ENCODE peak calls at places on chromosomes 1 and 21, in five cellular contexts. T, A, H, G and Z are unnamed samples.

GRCh38 chr21:32519945-32520884 is 65.1 kb downstream of the TCP10L start:
- DNase-seq in T (no peak), A (no peak), H (no peak), G (no peak), Z (no peak)

GRCh38 chr1:43809097-43809673 is 101.8 kb downstream of the ST3GAL3 start:
- DNase-seq in T (no peak), A (no peak), H (no peak), G (no peak), Z (no peak)

GRCh38 chr1:230270185-230270939 is 155.8 kb downstream of the PGBD5 start:
- DNase-seq in T (no peak), A (no peak), H (no peak), G (no peak), Z (no peak)

GRCh38 chr1:67969446-67969845 is 81.0 kb downstream of the DIRAS3 start:
- DNase-seq in T (no peak), A (no peak), H (no peak), G (no peak), Z (no peak)

GRCh38 chr1:41640141-41640751 is 155.8 kb upstream of the EDN2 start:
- DNase-seq in T (no peak), A (no peak), H (no peak), G (no peak), Z (no peak)

GRCh38 chr21:29624776-29625175 is 315.0 kb downstream of the GRIK1 start:
- DNase-seq in T (no peak), A (no peak), H (no peak), G (no peak), Z (no peak)

GRCh38 chr1:165114022-165114888 is 242.3 kb downstream of the LMX1A start:
- DNase-seq in T (no peak), A (no peak), H (no peak), G (no peak), Z (no peak)

GRCh38 chr21:29538115-29538514 is 239.4 kb downstream of the BACH1 start:
- DNase-seq in T (no peak), A (no peak), H (no peak), G (no peak), Z (no peak)

GRCh38 chr1:97630968-97631367 is 289.9 kb downstream of the DPYD start:
- DNase-seq in T (no peak), A (no peak), H (no peak), G (peak; percentile 32), Z (no peak)

GRCh38 chr21:15967661-15968060 is 237.9 kb downstream of the USP25 start:
- DNase-seq in T (no peak), A (no peak), H (no peak), G (no peak), Z (no peak)

GRCh38 chr21:42674351-42674940 is 21.0 kb downstream of the PDE9A start:
- DNase-seq in T (no peak), A (no peak), H (no peak), G (peak; percentile 70), Z (no peak)

GRCh38 chr1:56868761-56869160 is 14.2 kb downstream of the C8A start:
- DNase-seq in T (no peak), A (no peak), H (no peak), G (no peak), Z (no peak)

GRCh38 chr1:58157281-58157680 is 389.2 kb downstream of the OMA1 start:
- DNase-seq in T (no peak), A (no peak), H (no peak), G (no peak), Z (no peak)

GRCh38 chr21:38798481-38798882 is 7.2 kb upstream of the ETS2 start:
- DNase-seq in T (no peak), A (no peak), H (no peak), G (no peak), Z (peak; percentile 95)

GRCh38 chr1:223617671-223618070 is 47.8 kb downstream of the CAPN8 start:
- DNase-seq in T (no peak), A (no peak), H (no peak), G (no peak), Z (no peak)

GRCh38 chr1:3681231-3681897 is 29.0 kb downstream of the TP73 start:
- DNase-seq in T (no peak), A (no peak), H (no peak), G (no peak), Z (no peak)

GRCh38 chr1:65254320-65255087 is 54.8 kb upstream of the DNAJC6 start:
- DNase-seq in T (peak; percentile 93), A (peak; percentile 85), H (peak; percentile 68), G (peak; percentile 67), Z (peak; percentile 81)

GRCh38 chr1:17802164-17802563 is 47.0 kb downstream of the ACTL8 start:
- DNase-seq in T (no peak), A (no peak), H (no peak), G (no peak), Z (no peak)

GRCh38 chr1:3034728-3035610 is 13.7 kb downstream of the ACTRT2 start:
- DNase-seq in T (peak; percentile 57), A (no peak), H (no peak), G (no peak), Z (no peak)

GRCh38 chr1:238177960-238178359 is 287.2 kb upstream of the ZP4 start:
- DNase-seq in T (no peak), A (no peak), H (no peak), G (no peak), Z (no peak)

GRCh38 chr1:162218975-162219374 is 149.5 kb downstream of the NOS1AP start:
- DNase-seq in T (no peak), A (no peak), H (no peak), G (no peak), Z (no peak)

GRCh38 chr1:151371744-151372410 is 628 bp downstream of the SELENBP1 start:
- DNase-seq in T (peak; percentile 83), A (peak; percentile 24), H (peak; percentile 29), G (peak; percentile 49), Z (no peak)

GRCh38 chr1:90012305-90012704 is 17.4 kb downstream of the ZNF326 start:
- DNase-seq in T (no peak), A (no peak), H (no peak), G (no peak), Z (no peak)

GRCh38 chr1:31372961-31373896 is at the start of gene FABP3:
- DNase-seq in T (peak; percentile 89), A (peak; percentile 70), H (peak; percentile 91), G (peak; percentile 85), Z (peak; percentile 66)

GRCh38 chr1:211910136-211910884 is 79.7 kb upstream of the LPGAT1 start:
- DNase-seq in T (no peak), A (no peak), H (no peak), G (no peak), Z (no peak)

GRCh38 chr1:29234471-29234870 is 1.9 kb upstream of the PTPRU start:
- DNase-seq in T (no peak), A (no peak), H (no peak), G (no peak), Z (no peak)

GRCh38 chr1:167499657-167500056 is 18.7 kb downstream of the CD247 start:
- DNase-seq in T (no peak), A (no peak), H (no peak), G (no peak), Z (no peak)

GRCh38 chr1:167496962-167497619 is 21.2 kb downstream of the CD247 start:
- DNase-seq in T (no peak), A (no peak), H (no peak), G (no peak), Z (no peak)

GRCh38 chr1:167501513-167502191 is 16.7 kb downstream of the CD247 start:
- DNase-seq in T (no peak), A (no peak), H (no peak), G (no peak), Z (no peak)

GRCh38 chr1:167500283-167500860 is 18.0 kb downstream of the CD247 start:
- DNase-seq in T (no peak), A (no peak), H (no peak), G (no peak), Z (no peak)

GRCh38 chr1:167499106-167499505 is 19.2 kb downstream of the CD247 start:
- DNase-seq in T (no peak), A (no peak), H (no peak), G (no peak), Z (no peak)
- TF ChIP-seq CTCF in T (no peak), A (no peak), H (no peak), G (no peak), Z (no peak)

GRCh38 chr1:54397980-54398379 is 8.2 kb downstream of the SSBP3 start:
- DNase-seq in T (no peak), A (no peak), H (no peak), G (no peak), Z (no peak)
- H3K27ac ChIP-seq in T (no peak overlapping the region), A (no peak overlapping the region), H (peak overlapping the region; percentile 65), G (peak overlapping the region; percentile 79), Z (no peak overlapping the region)

DNA sequence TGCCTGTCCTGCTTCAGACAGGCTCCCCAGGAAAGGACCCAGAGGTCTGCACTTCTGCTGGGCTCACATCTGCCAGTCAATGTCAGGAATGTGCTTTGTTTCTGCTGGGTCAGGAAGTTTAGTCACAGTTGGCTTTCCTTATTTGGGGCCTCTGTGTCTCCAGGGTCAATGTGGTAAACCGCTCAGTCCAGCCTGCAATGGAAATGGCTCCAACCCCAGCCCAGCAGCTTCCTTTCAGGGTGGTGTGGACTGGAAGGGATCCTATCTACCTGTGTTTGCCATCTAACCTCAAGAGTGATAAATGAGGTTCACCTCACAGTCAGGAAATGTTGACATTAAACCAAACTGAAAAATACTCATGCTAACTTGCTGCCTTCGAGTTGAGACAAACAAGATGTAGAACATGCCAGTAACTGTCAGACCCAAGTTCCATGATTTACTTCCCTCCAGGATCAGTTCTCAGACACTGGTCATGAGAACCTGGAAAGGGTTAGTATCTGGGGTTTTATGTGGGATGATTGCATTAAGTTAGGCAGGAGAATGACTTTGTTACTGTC is 20.3 kb downstream of the ENO1 start:
- DNase-seq in T (no peak), A (no peak), H (peak; percentile 43), G (peak; percentile 68), Z (no peak)
- H3K36me3 ChIP-seq in T (peaks cover 64% of the 10 kb centered on the region), A (peaks cover 31% of the 10 kb centered on the region), H (no peaks in the 10 kb centered on the region), G (peaks cover 5% of the 10 kb centered on the region), Z (peaks cover 53% of the 10 kb centered on the region)

DNA sequence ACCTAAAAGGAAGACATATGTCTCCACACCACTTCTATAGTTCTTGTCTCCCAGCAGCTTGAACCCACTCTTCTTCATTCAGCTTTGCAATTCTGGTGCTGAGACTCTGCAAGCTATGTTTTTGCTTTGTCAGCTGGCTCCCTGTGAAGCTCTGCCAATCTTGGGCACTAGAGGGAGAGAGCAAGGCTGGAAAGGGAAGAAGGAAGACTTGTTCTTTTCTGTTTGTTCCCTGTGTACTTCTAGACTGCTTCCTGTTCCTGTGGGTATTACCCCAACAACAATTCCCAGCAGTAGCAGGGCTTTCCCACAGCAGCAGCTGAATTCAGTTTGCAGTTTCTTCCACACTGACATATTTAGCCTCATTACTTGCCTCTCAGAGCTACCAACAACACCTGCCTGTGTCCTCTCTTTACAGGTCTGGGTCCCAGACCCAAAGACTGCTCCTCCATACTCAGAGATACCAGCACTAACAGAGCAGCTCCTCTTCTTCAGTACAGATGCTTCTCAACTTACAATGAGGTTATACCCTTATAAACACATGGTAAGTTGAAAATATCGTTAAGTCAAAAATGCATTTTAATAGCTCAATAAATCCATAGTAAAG is 275.2 kb upstream of the NEGR1 start:
- DNase-seq in T (no peak), A (no peak), H (no peak), G (no peak), Z (no peak)
- TF ChIP-seq CTCF in T (no peak), A (no peak), H (no peak), G (peak; percentile 11), Z (no peak)